ENCODE peak calls at places on chromosomes 4 and X, in five cellular contexts. One of them, this sample, is unnamed.

GRCh38 chr4:134463771-134464170 is 262.2 kb upstream of the PABPC4L start:
- DNase-seq in activated T-cell treated with anti-CD3 and anti-CD28 coated beads, Interleukin-2, amount 50 U/mL, for 72 hours: no peak
- DNase-seq in activated CD8-positive, alpha-beta memory T cell treated with anti-CD3 and anti-CD28 coated beads for 1 hour: no peak
- DNase-seq in aorta: no peak
- DNase-seq in EL: no peak
- DNase-seq in this sample: no peak

GRCh38 chr4:123986268-123986798 is 589.7 kb downstream of the SPRY1 start:
- DNase-seq in activated CD8-positive, alpha-beta memory T cell treated with anti-CD3 and anti-CD28 coated beads for 1 hour: no peak
- DNase-seq in EL: peak
- DNase-seq in activated T-cell treated with anti-CD3 and anti-CD28 coated beads, Interleukin-2, amount 50 U/mL, for 72 hours: no peak
- DNase-seq in aorta: no peak
- DNase-seq in this sample: no peak

GRCh38 chrX:132217203-132218073 is 1.8 kb downstream of the RAP2C start:
- DNase-seq in activated T-cell treated with anti-CD3 and anti-CD28 coated beads, Interleukin-2, amount 50 U/mL, for 72 hours: peak
- DNase-seq in EL: peak
- DNase-seq in aorta: peak
- DNase-seq in activated CD8-positive, alpha-beta memory T cell treated with anti-CD3 and anti-CD28 coated beads for 1 hour: peak
- DNase-seq in this sample: peak

GRCh38 chr4:149718500-149718899 is 97.1 kb downstream of the IQCM start:
- DNase-seq in activated T-cell treated with anti-CD3 and anti-CD28 coated beads, Interleukin-2, amount 50 U/mL, for 72 hours: no peak
- DNase-seq in aorta: no peak
- DNase-seq in EL: no peak
- DNase-seq in activated CD8-positive, alpha-beta memory T cell treated with anti-CD3 and anti-CD28 coated beads for 1 hour: no peak
- DNase-seq in this sample: no peak

GRCh38 chrX:120755066-120755846 is 120.4 kb downstream of the CT47B1 start:
- DNase-seq in aorta: no peak
- DNase-seq in activated T-cell treated with anti-CD3 and anti-CD28 coated beads, Interleukin-2, amount 50 U/mL, for 72 hours: no peak
- DNase-seq in EL: no peak
- DNase-seq in activated CD8-positive, alpha-beta memory T cell treated with anti-CD3 and anti-CD28 coated beads for 1 hour: no peak
- DNase-seq in this sample: no peak

GRCh38 chrX:76428243-76429130 is 977 bp downstream of the MAGEE1 start:
- DNase-seq in aorta: peak
- DNase-seq in EL: no peak
- DNase-seq in activated T-cell treated with anti-CD3 and anti-CD28 coated beads, Interleukin-2, amount 50 U/mL, for 72 hours: peak
- DNase-seq in activated CD8-positive, alpha-beta memory T cell treated with anti-CD3 and anti-CD28 coated beads for 1 hour: peak
- DNase-seq in this sample: peak

GRCh38 chrX:46628406-46629371 is 55.1 kb downstream of the CHST7 start:
- DNase-seq in EL: peak
- DNase-seq in activated T-cell treated with anti-CD3 and anti-CD28 coated beads, Interleukin-2, amount 50 U/mL, for 72 hours: peak
- DNase-seq in aorta: no peak
- DNase-seq in activated CD8-positive, alpha-beta memory T cell treated with anti-CD3 and anti-CD28 coated beads for 1 hour: no peak
- DNase-seq in this sample: peak

GRCh38 chr4:119498520-119498919 is 130.1 kb downstream of the PDE5A start:
- DNase-seq in aorta: no peak
- DNase-seq in EL: no peak
- DNase-seq in activated CD8-positive, alpha-beta memory T cell treated with anti-CD3 and anti-CD28 coated beads for 1 hour: no peak
- DNase-seq in activated T-cell treated with anti-CD3 and anti-CD28 coated beads, Interleukin-2, amount 50 U/mL, for 72 hours: no peak
- DNase-seq in this sample: no peak

GRCh38 chr4:53484911-53485459 is 106.3 kb downstream of the LNX1 start:
- DNase-seq in EL: no peak
- DNase-seq in activated T-cell treated with anti-CD3 and anti-CD28 coated beads, Interleukin-2, amount 50 U/mL, for 72 hours: no peak
- DNase-seq in aorta: no peak
- DNase-seq in activated CD8-positive, alpha-beta memory T cell treated with anti-CD3 and anti-CD28 coated beads for 1 hour: no peak
- DNase-seq in this sample: no peak

GRCh38 chr4:134202557-134202956 is 968 bp upstream of the PABPC4L start:
- DNase-seq in EL: peak
- DNase-seq in activated CD8-positive, alpha-beta memory T cell treated with anti-CD3 and anti-CD28 coated beads for 1 hour: no peak
- DNase-seq in activated T-cell treated with anti-CD3 and anti-CD28 coated beads, Interleukin-2, amount 50 U/mL, for 72 hours: no peak
- DNase-seq in aorta: no peak
- DNase-seq in this sample: no peak

GRCh38 chr4:152415980-152416379 is 119.9 kb downstream of the FBXW7 start:
- DNase-seq in activated T-cell treated with anti-CD3 and anti-CD28 coated beads, Interleukin-2, amount 50 U/mL, for 72 hours: no peak
- DNase-seq in aorta: no peak
- DNase-seq in activated CD8-positive, alpha-beta memory T cell treated with anti-CD3 and anti-CD28 coated beads for 1 hour: no peak
- DNase-seq in EL: peak
- DNase-seq in this sample: no peak

GRCh38 chrX:53262918-53263394 is 18.4 kb downstream of the IQSEC2 start:
- DNase-seq in aorta: no peak
- DNase-seq in activated T-cell treated with anti-CD3 and anti-CD28 coated beads, Interleukin-2, amount 50 U/mL, for 72 hours: peak
- DNase-seq in EL: peak
- DNase-seq in activated CD8-positive, alpha-beta memory T cell treated with anti-CD3 and anti-CD28 coated beads for 1 hour: no peak
- DNase-seq in this sample: peak

GRCh38 chrX:106615041-106615440 is 3.3 kb downstream of the RADX start:
- DNase-seq in activated T-cell treated with anti-CD3 and anti-CD28 coated beads, Interleukin-2, amount 50 U/mL, for 72 hours: no peak
- DNase-seq in aorta: no peak
- DNase-seq in activated CD8-positive, alpha-beta memory T cell treated with anti-CD3 and anti-CD28 coated beads for 1 hour: no peak
- DNase-seq in EL: no peak
- DNase-seq in this sample: no peak

GRCh38 chr4:84279678-84280077 is 219.4 kb downstream of the NKX6-1 start:
- DNase-seq in activated T-cell treated with anti-CD3 and anti-CD28 coated beads, Interleukin-2, amount 50 U/mL, for 72 hours: no peak
- DNase-seq in aorta: no peak
- DNase-seq in EL: peak
- DNase-seq in activated CD8-positive, alpha-beta memory T cell treated with anti-CD3 and anti-CD28 coated beads for 1 hour: no peak
- DNase-seq in this sample: no peak

GRCh38 chr4:55650483-55650882 is 14.4 kb upstream of the NMU start:
- DNase-seq in EL: no peak
- DNase-seq in activated T-cell treated with anti-CD3 and anti-CD28 coated beads, Interleukin-2, amount 50 U/mL, for 72 hours: no peak
- DNase-seq in aorta: no peak
- DNase-seq in activated CD8-positive, alpha-beta memory T cell treated with anti-CD3 and anti-CD28 coated beads for 1 hour: no peak
- DNase-seq in this sample: no peak

GRCh38 chr4:16075061-16075460 is 8.8 kb downstream of the PROM1 start:
- DNase-seq in activated CD8-positive, alpha-beta memory T cell treated with anti-CD3 and anti-CD28 coated beads for 1 hour: no peak
- DNase-seq in EL: no peak
- DNase-seq in aorta: no peak
- DNase-seq in activated T-cell treated with anti-CD3 and anti-CD28 coated beads, Interleukin-2, amount 50 U/mL, for 72 hours: no peak
- DNase-seq in this sample: no peak

GRCh38 chr4:5712517-5712916 is 1.5 kb downstream of the EVC start:
- DNase-seq in EL: peak
- DNase-seq in activated CD8-positive, alpha-beta memory T cell treated with anti-CD3 and anti-CD28 coated beads for 1 hour: no peak
- DNase-seq in aorta: no peak
- DNase-seq in activated T-cell treated with anti-CD3 and anti-CD28 coated beads, Interleukin-2, amount 50 U/mL, for 72 hours: peak
- DNase-seq in this sample: peak

GRCh38 chr4:124322234-124322831 is 390.2 kb downstream of the ANKRD50 start:
- DNase-seq in activated CD8-positive, alpha-beta memory T cell treated with anti-CD3 and anti-CD28 coated beads for 1 hour: no peak
- DNase-seq in activated T-cell treated with anti-CD3 and anti-CD28 coated beads, Interleukin-2, amount 50 U/mL, for 72 hours: no peak
- DNase-seq in EL: peak
- DNase-seq in aorta: no peak
- DNase-seq in this sample: no peak

GRCh38 chr4:8819421-8820177 is 52.0 kb downstream of the HMX1 start:
- DNase-seq in activated T-cell treated with anti-CD3 and anti-CD28 coated beads, Interleukin-2, amount 50 U/mL, for 72 hours: no peak
- DNase-seq in activated CD8-positive, alpha-beta memory T cell treated with anti-CD3 and anti-CD28 coated beads for 1 hour: no peak
- DNase-seq in aorta: peak
- DNase-seq in EL: no peak
- DNase-seq in this sample: no peak

GRCh38 chr4:73731968-73732610 is 8.3 kb upstream of the CXCL8 start:
- DNase-seq in activated CD8-positive, alpha-beta memory T cell treated with anti-CD3 and anti-CD28 coated beads for 1 hour: no peak
- DNase-seq in activated T-cell treated with anti-CD3 and anti-CD28 coated beads, Interleukin-2, amount 50 U/mL, for 72 hours: no peak
- DNase-seq in EL: no peak
- DNase-seq in aorta: no peak
- DNase-seq in this sample: no peak

GRCh38 chr4:63459329-63459728 is 949.9 kb downstream of the TECRL start:
- DNase-seq in aorta: no peak
- DNase-seq in activated CD8-positive, alpha-beta memory T cell treated with anti-CD3 and anti-CD28 coated beads for 1 hour: no peak
- DNase-seq in EL: no peak
- DNase-seq in activated T-cell treated with anti-CD3 and anti-CD28 coated beads, Interleukin-2, amount 50 U/mL, for 72 hours: no peak
- DNase-seq in this sample: no peak

GRCh38 chrX:46250151-46250550 is 295.1 kb downstream of the ZNF674 start:
- DNase-seq in aorta: no peak
- DNase-seq in EL: no peak
- DNase-seq in activated CD8-positive, alpha-beta memory T cell treated with anti-CD3 and anti-CD28 coated beads for 1 hour: no peak
- DNase-seq in activated T-cell treated with anti-CD3 and anti-CD28 coated beads, Interleukin-2, amount 50 U/mL, for 72 hours: no peak
- DNase-seq in this sample: no peak

GRCh38 chr4:123826896-123827295 is 430.3 kb downstream of the SPRY1 start:
- DNase-seq in activated T-cell treated with anti-CD3 and anti-CD28 coated beads, Interleukin-2, amount 50 U/mL, for 72 hours: no peak
- DNase-seq in activated CD8-positive, alpha-beta memory T cell treated with anti-CD3 and anti-CD28 coated beads for 1 hour: no peak
- DNase-seq in aorta: no peak
- DNase-seq in EL: peak
- DNase-seq in this sample: no peak

GRCh38 chr4:101103381-101104142 is 243.8 kb downstream of the PPP3CA start:
- DNase-seq in activated CD8-positive, alpha-beta memory T cell treated with anti-CD3 and anti-CD28 coated beads for 1 hour: no peak
- DNase-seq in activated T-cell treated with anti-CD3 and anti-CD28 coated beads, Interleukin-2, amount 50 U/mL, for 72 hours: no peak
- DNase-seq in aorta: no peak
- DNase-seq in EL: no peak
- DNase-seq in this sample: no peak

GRCh38 chr4:1293531-1293941 is 3.8 kb downstream of the MAEA start:
- DNase-seq in EL: no peak
- DNase-seq in activated CD8-positive, alpha-beta memory T cell treated with anti-CD3 and anti-CD28 coated beads for 1 hour: no peak
- DNase-seq in activated T-cell treated with anti-CD3 and anti-CD28 coated beads, Interleukin-2, amount 50 U/mL, for 72 hours: no peak
- DNase-seq in aorta: no peak
- DNase-seq in this sample: no peak

GRCh38 chr4:19888587-19888986 is 363.1 kb upstream of the SLIT2 start:
- DNase-seq in activated T-cell treated with anti-CD3 and anti-CD28 coated beads, Interleukin-2, amount 50 U/mL, for 72 hours: no peak
- DNase-seq in aorta: no peak
- DNase-seq in activated CD8-positive, alpha-beta memory T cell treated with anti-CD3 and anti-CD28 coated beads for 1 hour: no peak
- DNase-seq in EL: no peak
- DNase-seq in this sample: no peak

GRCh38 chrX:18036394-18036793 is 175.3 kb upstream of the RAI2 start:
- DNase-seq in activated CD8-positive, alpha-beta memory T cell treated with anti-CD3 and anti-CD28 coated beads for 1 hour: no peak
- DNase-seq in EL: no peak
- DNase-seq in activated T-cell treated with anti-CD3 and anti-CD28 coated beads, Interleukin-2, amount 50 U/mL, for 72 hours: no peak
- DNase-seq in aorta: no peak
- DNase-seq in this sample: no peak

GRCh38 chrX:132918523-132918922 is 39.9 kb downstream of the HS6ST2 start:
- DNase-seq in aorta: no peak
- DNase-seq in activated T-cell treated with anti-CD3 and anti-CD28 coated beads, Interleukin-2, amount 50 U/mL, for 72 hours: no peak
- DNase-seq in activated CD8-positive, alpha-beta memory T cell treated with anti-CD3 and anti-CD28 coated beads for 1 hour: no peak
- DNase-seq in EL: no peak
- DNase-seq in this sample: no peak

GRCh38 chrX:131901581-131901980 is 121.5 kb upstream of the STK26 start:
- DNase-seq in aorta: no peak
- DNase-seq in activated CD8-positive, alpha-beta memory T cell treated with anti-CD3 and anti-CD28 coated beads for 1 hour: no peak
- DNase-seq in EL: no peak
- DNase-seq in activated T-cell treated with anti-CD3 and anti-CD28 coated beads, Interleukin-2, amount 50 U/mL, for 72 hours: no peak
- DNase-seq in this sample: no peak

GRCh38 chr4:41125558-41126311 is 88.6 kb downstream of the APBB2 start:
- DNase-seq in activated CD8-positive, alpha-beta memory T cell treated with anti-CD3 and anti-CD28 coated beads for 1 hour: no peak
- DNase-seq in EL: peak
- DNase-seq in aorta: no peak
- DNase-seq in activated T-cell treated with anti-CD3 and anti-CD28 coated beads, Interleukin-2, amount 50 U/mL, for 72 hours: no peak
- DNase-seq in this sample: no peak

GRCh38 chr4:185809517-185810071 is 2.4 kb downstream of the SORBS2 start:
- DNase-seq in aorta: no peak
- DNase-seq in EL: no peak
- DNase-seq in activated CD8-positive, alpha-beta memory T cell treated with anti-CD3 and anti-CD28 coated beads for 1 hour: no peak
- DNase-seq in activated T-cell treated with anti-CD3 and anti-CD28 coated beads, Interleukin-2, amount 50 U/mL, for 72 hours: no peak
- DNase-seq in this sample: no peak

GRCh38 chr4:124432500-124432899 is 280.0 kb downstream of the ANKRD50 start:
- DNase-seq in activated CD8-positive, alpha-beta memory T cell treated with anti-CD3 and anti-CD28 coated beads for 1 hour: no peak
- DNase-seq in activated T-cell treated with anti-CD3 and anti-CD28 coated beads, Interleukin-2, amount 50 U/mL, for 72 hours: no peak
- DNase-seq in aorta: no peak
- DNase-seq in EL: peak
- DNase-seq in this sample: no peak

GRCh38 chrX:48497871-48498270 is 10.9 kb upstream of the PORCN start:
- DNase-seq in activated CD8-positive, alpha-beta memory T cell treated with anti-CD3 and anti-CD28 coated beads for 1 hour: no peak
- DNase-seq in EL: no peak
- DNase-seq in aorta: peak
- DNase-seq in activated T-cell treated with anti-CD3 and anti-CD28 coated beads, Interleukin-2, amount 50 U/mL, for 72 hours: no peak
- DNase-seq in this sample: no peak

GRCh38 chrX:138128025-138128671 is 562.2 kb downstream of the ZIC3 start:
- DNase-seq in EL: peak
- DNase-seq in activated T-cell treated with anti-CD3 and anti-CD28 coated beads, Interleukin-2, amount 50 U/mL, for 72 hours: no peak
- DNase-seq in aorta: no peak
- DNase-seq in activated CD8-positive, alpha-beta memory T cell treated with anti-CD3 and anti-CD28 coated beads for 1 hour: no peak
- DNase-seq in this sample: no peak

GRCh38 chr4:7781361-7781760 is 158.3 kb downstream of the AFAP1 start:
- DNase-seq in aorta: peak
- DNase-seq in EL: peak
- DNase-seq in activated CD8-positive, alpha-beta memory T cell treated with anti-CD3 and anti-CD28 coated beads for 1 hour: no peak
- DNase-seq in activated T-cell treated with anti-CD3 and anti-CD28 coated beads, Interleukin-2, amount 50 U/mL, for 72 hours: no peak
- DNase-seq in this sample: no peak

GRCh38 chrX:145729635-145730034 is 88.0 kb upstream of the SLITRK2 start:
- DNase-seq in activated CD8-positive, alpha-beta memory T cell treated with anti-CD3 and anti-CD28 coated beads for 1 hour: no peak
- DNase-seq in aorta: no peak
- DNase-seq in activated T-cell treated with anti-CD3 and anti-CD28 coated beads, Interleukin-2, amount 50 U/mL, for 72 hours: no peak
- DNase-seq in EL: no peak
- DNase-seq in this sample: no peak

GRCh38 chrX:133745361-133745760 is 240.0 kb downstream of the GPC3 start:
- DNase-seq in activated T-cell treated with anti-CD3 and anti-CD28 coated beads, Interleukin-2, amount 50 U/mL, for 72 hours: no peak
- DNase-seq in activated CD8-positive, alpha-beta memory T cell treated with anti-CD3 and anti-CD28 coated beads for 1 hour: no peak
- DNase-seq in aorta: no peak
- DNase-seq in EL: no peak
- DNase-seq in this sample: no peak